ENCODE peak calls at places on chromosomes 12 and 14, in six cellular contexts. H is stimulated activated CD4-positive, alpha-beta T cell treated with anti-CD3 and anti-CD28 coated beads, Interleukin-12 subunit alpha, Interleukin-12 subunit beta, amount 100 ng/mL, for 48 hours; X is NCI-H2171; F is activated T-cell treated with anti-CD3 and anti-CD28 coated beads, Interleukin-2, amount 50 U/mL, for 24 hours; S is endodermal cell; Y is breast epithelium. W is an unnamed sample.

GRCh38 chr14:65002586-65003210 is 16.0 kb downstream of the FNTB start:
- DNase-seq in S (no peak), X (no peak), Y (no peak), F (no peak), H (no peak), W (no peak)

GRCh38 chr14:90658541-90658967 is 157.7 kb downstream of the TTC7B start:
- DNase-seq in X (no peak), Y (no peak), H (no peak), F (no peak), S (no peak), W (no peak)

GRCh38 chr12:52323416-52324067 is 2.3 kb upstream of the KRT83 start:
- DNase-seq in H (no peak), Y (no peak), S (no peak), F (no peak), X (no peak), W (no peak)

GRCh38 chr14:71166434-71166833 is 259.2 kb downstream of the PCNX1 start:
- DNase-seq in S (peak), X (no peak), F (no peak), H (no peak), Y (no peak), W (no peak)

GRCh38 chr12:22978962-22979361 is 354.0 kb downstream of the ETNK1 start:
- DNase-seq in S (no peak), Y (no peak), H (no peak), X (no peak), F (no peak), W (peak)

GRCh38 chr12:3658327-3659163 is 94.4 kb downstream of the CRACR2A start:
- DNase-seq in S (peak), F (peak), Y (no peak), X (no peak), H (no peak), W (no peak)

GRCh38 chr12:93742086-93742934 is 65.1 kb downstream of the CRADD start:
- DNase-seq in X (peak), F (peak), H (peak), S (peak), Y (peak), W (no peak)

GRCh38 chr14:44010595-44010994 is 496.5 kb downstream of the FSCB start:
- DNase-seq in Y (no peak), F (no peak), S (no peak), H (no peak), X (no peak), W (no peak)

GRCh38 chr14:29648045-29648444 is 279.6 kb downstream of the PRKD1 start:
- DNase-seq in S (no peak), F (no peak), Y (no peak), X (no peak), H (no peak), W (no peak)

GRCh38 chr12:132329036-132329738 is at the start of gene GALNT9:
- DNase-seq in H (no peak), Y (no peak), S (peak), X (peak), F (peak), W (no peak)

GRCh38 chr12:71840226-71840847 is 778 bp downstream of the TBC1D15 start:
- DNase-seq in F (no peak), S (no peak), X (no peak), H (no peak), Y (no peak), W (no peak)

GRCh38 chr12:15289192-15289591 is 33.1 kb upstream of the PTPRO start:
- DNase-seq in S (no peak), Y (no peak), F (no peak), H (no peak), X (no peak), W (no peak)

GRCh38 chr12:27245039-27245438 is 953 bp downstream of the STK38L start:
- DNase-seq in S (no peak), H (no peak), X (no peak), Y (no peak), F (no peak), W (no peak)

GRCh38 chr12:93767524-93767863 is 90.3 kb downstream of the CRADD start:
- DNase-seq in Y (no peak), F (no peak), S (no peak), X (peak), H (no peak), W (no peak)

GRCh38 chr12:59149995-59150642 is 229.8 kb upstream of the LRIG3 start:
- DNase-seq in F (no peak), S (peak), H (no peak), Y (no peak), X (peak), W (peak)

GRCh38 chr12:54009171-54010052 is 627 bp downstream of the HOXC8 start:
- DNase-seq in Y (no peak), S (peak), X (no peak), F (no peak), H (no peak), W (no peak)

GRCh38 chr14:103418508-103418818 is 33.2 kb downstream of the MARK3 start:
- DNase-seq in S (no peak), H (no peak), F (no peak), Y (no peak), X (no peak), W (no peak)

GRCh38 chr12:124099661-124100060 is 126.6 kb downstream of the ZNF664 start:
- DNase-seq in H (no peak), F (no peak), Y (no peak), X (no peak), S (no peak), W (no peak)

GRCh38 chr14:50225067-50225973 is 6.1 kb downstream of the SOS2 start:
- DNase-seq in X (no peak), S (no peak), F (no peak), H (no peak), Y (no peak), W (peak)

GRCh38 chr14:100688598-100689499 is 37.8 kb upstream of the DLK1 start:
- DNase-seq in S (no peak), Y (no peak), H (no peak), F (no peak), X (no peak), W (no peak)

GRCh38 chr12:68086019-68086603 is 73.4 kb downstream of the IFNG start:
- DNase-seq in S (no peak), H (no peak), Y (no peak), F (no peak), X (no peak), W (no peak)

GRCh38 chr12:23611320-23611719 is 338.1 kb downstream of the SOX5 start:
- DNase-seq in F (no peak), Y (no peak), H (no peak), S (no peak), X (no peak), W (no peak)

GRCh38 chr14:89773644-89774316 is 180.8 kb downstream of the EFCAB11 start:
- DNase-seq in S (peak), X (no peak), Y (no peak), H (peak), F (peak), W (no peak)

GRCh38 chr12:115337693-115338543 is 653.9 kb upstream of the TBX3 start:
- DNase-seq in H (no peak), F (no peak), Y (no peak), S (peak), X (no peak), W (peak)